ENCODE peak calls at places on chromosomes 16 and 17, in eight cellular contexts. One of them, this sample, is unnamed.
A peak's percentile ranks its signal among the peaks of the same experiment; 100 is the strongest.

GRCh38 chr17:4845128-4845527 is 12.0 kb downstream of the MINK1 start:
- DNase-seq in NCI-H2081 treated with DMSO at 0.1 percent for 48 hours: no peak
- DNase-seq in neural progenitor cell: no peak
- DNase-seq in substantia nigra: no peak
- DNase-seq in ELF-1: no peak
- DNase-seq in NCI-H748 treated with DMSO at 0.1 percent for 48 hours: no peak
- DNase-seq in bronchial epithelial cell: no peak
- DNase-seq in hippocampal formation: no peak
- DNase-seq in this sample: no peak

GRCh38 chr17:79617740-79618382 is 7.0 kb upstream of the RBFOX3 start:
- DNase-seq in NCI-H2081 treated with DMSO at 0.1 percent for 48 hours: no peak
- DNase-seq in neural progenitor cell: no peak
- DNase-seq in substantia nigra: no peak
- DNase-seq in ELF-1: no peak
- DNase-seq in NCI-H748 treated with DMSO at 0.1 percent for 48 hours: no peak
- DNase-seq in bronchial epithelial cell: no peak
- DNase-seq in hippocampal formation: no peak
- DNase-seq in this sample: no peak

GRCh38 chr16:15972046-15972868 is 22.8 kb downstream of the ABCC1 start:
- DNase-seq in NCI-H2081 treated with DMSO at 0.1 percent for 48 hours: no peak
- DNase-seq in neural progenitor cell: no peak
- DNase-seq in substantia nigra: no peak
- DNase-seq in ELF-1: no peak
- DNase-seq in NCI-H748 treated with DMSO at 0.1 percent for 48 hours: no peak
- DNase-seq in bronchial epithelial cell: no peak
- DNase-seq in hippocampal formation: no peak
- DNase-seq in this sample: no peak

GRCh38 chr17:45135978-45136791 is 698 bp downstream of the ACBD4 start:
- DNase-seq in NCI-H2081 treated with DMSO at 0.1 percent for 48 hours: no peak
- DNase-seq in neural progenitor cell: no peak
- DNase-seq in substantia nigra: no peak
- DNase-seq in ELF-1: no peak
- DNase-seq in NCI-H748 treated with DMSO at 0.1 percent for 48 hours: no peak
- DNase-seq in bronchial epithelial cell: no peak
- DNase-seq in hippocampal formation: no peak
- DNase-seq in this sample: no peak

GRCh38 chr17:13557077-13557476 is 44.7 kb downstream of the HS3ST3A1 start:
- DNase-seq in NCI-H2081 treated with DMSO at 0.1 percent for 48 hours: no peak
- DNase-seq in neural progenitor cell: no peak
- DNase-seq in substantia nigra: no peak
- DNase-seq in ELF-1: no peak
- DNase-seq in NCI-H748 treated with DMSO at 0.1 percent for 48 hours: no peak
- DNase-seq in bronchial epithelial cell: peak; percentile 5
- DNase-seq in hippocampal formation: no peak
- DNase-seq in this sample: no peak

GRCh38 chr16:72033437-72033836 is 20.9 kb upstream of the HP start:
- DNase-seq in NCI-H2081 treated with DMSO at 0.1 percent for 48 hours: no peak
- DNase-seq in neural progenitor cell: no peak
- DNase-seq in substantia nigra: no peak
- DNase-seq in ELF-1: no peak
- DNase-seq in NCI-H748 treated with DMSO at 0.1 percent for 48 hours: no peak
- DNase-seq in bronchial epithelial cell: no peak
- DNase-seq in hippocampal formation: no peak
- DNase-seq in this sample: no peak

GRCh38 chr17:72101526-72101925 is 19.3 kb upstream of the SOX9 start:
- DNase-seq in NCI-H2081 treated with DMSO at 0.1 percent for 48 hours: no peak
- DNase-seq in neural progenitor cell: no peak
- DNase-seq in substantia nigra: no peak
- DNase-seq in ELF-1: no peak
- DNase-seq in NCI-H748 treated with DMSO at 0.1 percent for 48 hours: no peak
- DNase-seq in bronchial epithelial cell: no peak
- DNase-seq in hippocampal formation: no peak
- DNase-seq in this sample: no peak

GRCh38 chr16:1245452-1246005 is 5.0 kb downstream of the TPSAB1 start:
- DNase-seq in NCI-H2081 treated with DMSO at 0.1 percent for 48 hours: no peak
- DNase-seq in neural progenitor cell: no peak
- DNase-seq in substantia nigra: no peak
- DNase-seq in ELF-1: no peak
- DNase-seq in NCI-H748 treated with DMSO at 0.1 percent for 48 hours: no peak
- DNase-seq in bronchial epithelial cell: no peak
- DNase-seq in hippocampal formation: no peak
- DNase-seq in this sample: no peak

GRCh38 chr17:30942311-30943079 is 20.8 kb downstream of the ADAP2 start:
- DNase-seq in NCI-H2081 treated with DMSO at 0.1 percent for 48 hours: no peak
- DNase-seq in neural progenitor cell: no peak
- DNase-seq in substantia nigra: no peak
- DNase-seq in ELF-1: no peak
- DNase-seq in NCI-H748 treated with DMSO at 0.1 percent for 48 hours: no peak
- DNase-seq in bronchial epithelial cell: no peak
- DNase-seq in hippocampal formation: no peak
- DNase-seq in this sample: no peak

GRCh38 chr16:86424413-86424812 is 85.9 kb upstream of the FOXF1 start:
- DNase-seq in NCI-H2081 treated with DMSO at 0.1 percent for 48 hours: no peak
- DNase-seq in neural progenitor cell: peak; percentile 75
- DNase-seq in substantia nigra: no peak
- DNase-seq in ELF-1: peak; percentile 49
- DNase-seq in NCI-H748 treated with DMSO at 0.1 percent for 48 hours: no peak
- DNase-seq in bronchial epithelial cell: no peak
- DNase-seq in hippocampal formation: no peak
- DNase-seq in this sample: no peak

GRCh38 chr17:30413109-30413508 is 34.4 kb downstream of the CPD start:
- DNase-seq in NCI-H2081 treated with DMSO at 0.1 percent for 48 hours: no peak
- DNase-seq in neural progenitor cell: no peak
- DNase-seq in substantia nigra: no peak
- DNase-seq in ELF-1: no peak
- DNase-seq in NCI-H748 treated with DMSO at 0.1 percent for 48 hours: no peak
- DNase-seq in bronchial epithelial cell: peak; percentile 95
- DNase-seq in hippocampal formation: no peak
- DNase-seq in this sample: no peak

GRCh38 chr16:82744958-82745357 is 118.2 kb downstream of the CDH13 start:
- DNase-seq in NCI-H2081 treated with DMSO at 0.1 percent for 48 hours: no peak
- DNase-seq in neural progenitor cell: no peak
- DNase-seq in substantia nigra: no peak
- DNase-seq in ELF-1: no peak
- DNase-seq in NCI-H748 treated with DMSO at 0.1 percent for 48 hours: no peak
- DNase-seq in bronchial epithelial cell: no peak
- DNase-seq in hippocampal formation: no peak
- DNase-seq in this sample: no peak

GRCh38 chr16:89574681-89575246 is 794 bp upstream of the CPNE7 start:
- DNase-seq in NCI-H2081 treated with DMSO at 0.1 percent for 48 hours: no peak
- DNase-seq in neural progenitor cell: peak; percentile 93
- DNase-seq in substantia nigra: no peak
- DNase-seq in ELF-1: peak; percentile 88
- DNase-seq in NCI-H748 treated with DMSO at 0.1 percent for 48 hours: no peak
- DNase-seq in bronchial epithelial cell: peak; percentile 30
- DNase-seq in hippocampal formation: no peak
- DNase-seq in this sample: no peak

GRCh38 chr17:35088647-35088910 is 25.1 kb upstream of the RFFL start:
- DNase-seq in NCI-H2081 treated with DMSO at 0.1 percent for 48 hours: no peak
- DNase-seq in neural progenitor cell: peak; percentile 41
- DNase-seq in substantia nigra: no peak
- DNase-seq in ELF-1: peak; percentile 71
- DNase-seq in NCI-H748 treated with DMSO at 0.1 percent for 48 hours: peak; percentile 66
- DNase-seq in bronchial epithelial cell: peak; percentile 46
- DNase-seq in hippocampal formation: no peak
- DNase-seq in this sample: peak; percentile 67

GRCh38 chr17:29588561-29589411 is 662 bp downstream of the GIT1 start:
- DNase-seq in NCI-H2081 treated with DMSO at 0.1 percent for 48 hours: no peak
- DNase-seq in neural progenitor cell: peak; percentile 79
- DNase-seq in substantia nigra: peak; percentile 22
- DNase-seq in ELF-1: peak; percentile 40
- DNase-seq in NCI-H748 treated with DMSO at 0.1 percent for 48 hours: peak; percentile 18
- DNase-seq in bronchial epithelial cell: no peak
- DNase-seq in hippocampal formation: no peak
- DNase-seq in this sample: peak; percentile 22

This sample was measured in midbrain.